ENCODE peak calls at places on chromosomes 5 and 9, in five cellular contexts. K, O, M, X and L are unnamed samples. For H3K36me3, the result is how much of the 10 kb centered on the place peaks cover.

GRCh38 chr9:36878161-36878560 is 155.9 kb downstream of the PAX5 start:
- DNase-seq in K (no peak), O (no peak), M (no peak), X (no peak), L (no peak)

GRCh38 chr5:135013947-135014570 is 20.0 kb downstream of the PITX1 start:
- DNase-seq in K (no peak), O (no peak), M (no peak), X (no peak), L (no peak)

GRCh38 chr5:62068554-62068953 is 237.5 kb upstream of the KIF2A start:
- DNase-seq in K (no peak), O (no peak), M (no peak), X (no peak), L (no peak)

GRCh38 chr5:107772418-107773310 is 101.9 kb upstream of the EFNA5 start:
- DNase-seq in K (no peak), O (no peak), M (no peak), X (no peak), L (peak)

GRCh38 chr5:91925249-91925648 is 542.1 kb upstream of the ARRDC3 start:
- DNase-seq in K (no peak), O (no peak), M (no peak), X (no peak), L (no peak)

GRCh38 chr9:89436326-89436725 is 61.6 kb downstream of the SEMA4D start:
- DNase-seq in K (no peak), O (no peak), M (no peak), X (no peak), L (no peak)

GRCh38 chr9:77663754-77664153 is 15.6 kb upstream of the GNA14 start:
- DNase-seq in K (no peak), O (no peak), M (no peak), X (no peak), L (no peak)

GRCh38 chr5:150022163-150022540 is 21.6 kb downstream of the HMGXB3 start:
- DNase-seq in K (no peak), O (no peak), M (peak), X (peak), L (no peak)

GRCh38 chr9:16138561-16138960 is 585.7 kb downstream of the CCDC171 start:
- DNase-seq in K (no peak), O (no peak), M (no peak), X (no peak), L (no peak)

GRCh38 chr5:128782446-128782845 is 182.8 kb upstream of the SLC27A6 start:
- DNase-seq in K (no peak), O (no peak), M (no peak), X (peak), L (no peak)

GRCh38 chr9:97502984-97503861 is 1.8 kb downstream of the TMOD1 start:
- DNase-seq in K (no peak), O (peak), M (no peak), X (no peak), L (peak)

GRCh38 chr9:21681641-21682040 is 120.8 kb upstream of the MTAP start:
- DNase-seq in K (no peak), O (no peak), M (peak), X (no peak), L (no peak)

GRCh38 chr9:114374936-114375335 is 12.8 kb downstream of the AKNA start:
- DNase-seq in K (no peak), O (no peak), M (no peak), X (no peak), L (no peak)

GRCh38 chr9:131747352-131747751 is 7.5 kb upstream of the RAPGEF1 start:
- DNase-seq in K (no peak), O (no peak), M (no peak), X (no peak), L (peak)

GRCh38 chr5:110366716-110367115 is 359.8 kb downstream of the TMEM232 start:
- DNase-seq in K (no peak), O (no peak), M (no peak), X (no peak), L (no peak)

GRCh38 chr5:90293931-90294330 is 115.6 kb downstream of the CETN3 start:
- DNase-seq in K (no peak), O (no peak), M (no peak), X (no peak), L (peak)

GRCh38 chr5:149459891-149460290 is 80.8 kb upstream of the IL17B start:
- DNase-seq in K (no peak), O (no peak), M (no peak), X (no peak), L (no peak)

GRCh38 chr5:112885001-112885400 is 23.9 kb downstream of the SRP19 start:
- DNase-seq in K (no peak), O (no peak), M (no peak), X (no peak), L (no peak)

GRCh38 chr9:103430469-103430868 is 435.3 kb downstream of the CYLC2 start:
- DNase-seq in K (no peak), O (no peak), M (no peak), X (no peak), L (no peak)

GRCh38 chr5:177067491-177067890 is 19.2 kb upstream of the FGFR4 start:
- DNase-seq in K (no peak), O (no peak), M (no peak), X (no peak), L (no peak)

GRCh38 chr9:91306261-91306660 is 55.5 kb downstream of the AUH start:
- DNase-seq in K (no peak), O (no peak), M (no peak), X (no peak), L (no peak)

GRCh38 chr9:113953541-113953940 is 77.4 kb downstream of the ZNF618 start:
- DNase-seq in K (no peak), O (no peak), M (no peak), X (no peak), L (no peak)

GRCh38 chr5:139295692-139296091 is 2.2 kb downstream of the MATR3 start:
- DNase-seq in K (no peak), O (no peak), M (no peak), X (no peak), L (no peak)

GRCh38 chr5:119355244-119355635 is 579 bp upstream of the TNFAIP8 start:
- DNase-seq in K (no peak), O (no peak), M (no peak), X (no peak), L (peak)

GRCh38 chr9:117887383-117887782 is 183.2 kb downstream of the TLR4 start:
- DNase-seq in K (no peak), O (no peak), M (no peak), X (no peak), L (no peak)

GRCh38 chr9:116276651-116277121 is 123.1 kb downstream of the PAPPA start:
- DNase-seq in K (no peak), O (no peak), M (no peak), X (no peak), L (peak)

GRCh38 chr9:36597412-36598178 is 24.9 kb downstream of the MELK start:
- DNase-seq in K (no peak), O (peak), M (no peak), X (peak), L (peak)

GRCh38 chr5:107604990-107605389 is 65.7 kb downstream of the EFNA5 start:
- DNase-seq in K (no peak), O (no peak), M (no peak), X (no peak), L (peak)

GRCh38 chr9:105055922-105056321 is 128.0 kb upstream of the ABCA1 start:
- DNase-seq in K (no peak), O (no peak), M (no peak), X (no peak), L (no peak)

DNA sequence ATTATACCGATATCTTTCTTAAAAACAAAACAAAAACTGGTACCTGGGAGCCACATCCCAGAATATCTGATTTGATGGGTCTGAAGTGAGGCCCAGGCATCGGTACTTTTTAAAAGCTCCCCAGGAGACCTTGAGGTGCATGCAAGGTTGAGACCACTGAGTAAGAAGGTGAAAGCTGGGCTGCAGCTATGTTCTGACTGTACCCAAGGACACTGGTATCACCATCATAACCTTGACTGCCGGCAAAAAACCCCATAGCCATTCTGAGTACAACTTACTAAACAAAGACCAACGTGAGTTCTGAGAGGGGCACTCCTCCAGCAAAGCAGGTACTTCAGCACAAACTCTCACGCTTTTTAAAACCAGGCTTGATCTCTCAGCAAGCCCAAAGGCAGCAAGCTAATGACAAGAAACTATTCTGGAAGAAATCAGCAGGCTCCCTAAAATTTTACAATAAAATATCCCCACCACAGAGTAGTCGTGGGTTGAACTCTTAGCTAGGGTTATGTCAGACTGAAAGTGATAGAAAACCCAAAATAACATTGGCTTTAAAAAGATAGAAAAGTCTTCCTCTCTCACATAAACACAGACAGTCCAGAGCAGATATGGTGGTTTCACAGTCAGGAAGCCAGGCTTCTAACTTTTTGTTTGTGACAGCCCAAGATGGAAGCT is 263.9 kb downstream of the SAXO1 start:
- DNase-seq in K (peak), O (no peak), M (no peak), X (no peak), L (no peak)
- H3K4me3 ChIP-seq in K (peak), O (no peak), M (no peak), X (no peak), L (no peak)

DNA sequence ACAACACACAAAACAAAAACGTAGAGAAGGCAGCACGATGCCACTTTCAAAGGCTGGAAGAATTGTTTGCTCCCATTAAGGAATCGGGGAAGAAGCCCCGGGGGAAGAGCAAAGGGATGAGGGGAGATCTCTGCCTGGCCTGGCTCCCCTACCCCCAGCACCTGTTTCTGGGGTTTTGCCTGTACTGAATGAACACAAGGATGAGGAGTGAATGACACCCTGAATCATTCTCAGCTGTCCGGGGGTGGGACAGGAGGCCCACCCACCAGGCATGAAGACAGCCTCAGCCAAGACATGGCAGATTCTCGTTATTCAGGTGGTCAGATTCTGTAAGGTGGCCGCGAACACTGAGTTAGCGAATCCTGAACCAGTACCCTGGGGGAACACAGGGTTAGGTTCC is 7.5 kb downstream of the TBC1D9B start:
- DNase-seq in K (no peak), O (no peak), M (no peak), X (no peak), L (no peak)
- H3K36me3 ChIP-seq in K (under half), O (half or more), M (under half), X (under half), L (under half)

DNA sequence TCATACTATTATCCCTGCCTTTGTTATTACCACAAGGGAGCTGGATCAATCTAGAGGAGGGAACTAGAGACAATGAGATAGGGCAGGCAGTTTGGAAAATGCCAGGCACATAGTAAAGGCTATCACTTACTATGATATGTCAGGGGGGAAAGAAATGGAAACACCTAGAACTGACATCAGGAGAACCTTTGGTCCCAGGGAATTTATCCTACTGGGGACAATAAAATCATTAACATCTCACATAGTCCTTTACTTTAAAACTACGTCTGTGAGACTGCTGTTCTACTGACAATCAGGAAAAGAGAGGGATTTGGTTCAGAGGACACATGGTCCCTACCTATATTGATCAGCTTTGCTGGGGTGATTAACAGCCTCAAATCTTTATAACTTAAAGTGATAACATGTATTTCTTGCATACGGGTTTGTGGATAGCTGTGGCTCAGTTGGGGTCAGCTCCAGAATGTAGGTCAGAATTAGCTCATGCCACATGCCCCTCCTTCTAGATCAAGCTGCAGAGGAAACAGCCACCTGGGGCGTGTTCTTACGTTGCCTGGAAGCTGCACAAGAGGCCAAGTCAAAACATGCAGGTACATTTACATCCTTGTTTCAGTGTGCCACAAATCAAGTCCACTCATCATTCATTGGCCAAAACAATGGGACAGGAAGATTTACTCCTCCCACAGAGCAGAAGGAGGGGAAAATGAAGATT is 43.9 kb upstream of the ALDOB start:
- DNase-seq in K (no peak), O (no peak), M (no peak), X (no peak), L (peak)
- TF ChIP-seq REST in K (no peak), O (no peak), M (no peak), X (no peak), L (no peak)

GRCh38 chr5:42403236-42403635 is 20.0 kb upstream of the GHR start:
- DNase-seq in K (no peak), O (no peak), M (no peak), X (no peak), L (peak)

GRCh38 chr5:42399702-42400101 is 23.5 kb upstream of the GHR start:
- DNase-seq in K (no peak), O (no peak), M (no peak), X (no peak), L (no peak)

GRCh38 chr5:42400474-42400873 is 22.8 kb upstream of the GHR start:
- DNase-seq in K (no peak), O (no peak), M (no peak), X (no peak), L (no peak)

DNA sequence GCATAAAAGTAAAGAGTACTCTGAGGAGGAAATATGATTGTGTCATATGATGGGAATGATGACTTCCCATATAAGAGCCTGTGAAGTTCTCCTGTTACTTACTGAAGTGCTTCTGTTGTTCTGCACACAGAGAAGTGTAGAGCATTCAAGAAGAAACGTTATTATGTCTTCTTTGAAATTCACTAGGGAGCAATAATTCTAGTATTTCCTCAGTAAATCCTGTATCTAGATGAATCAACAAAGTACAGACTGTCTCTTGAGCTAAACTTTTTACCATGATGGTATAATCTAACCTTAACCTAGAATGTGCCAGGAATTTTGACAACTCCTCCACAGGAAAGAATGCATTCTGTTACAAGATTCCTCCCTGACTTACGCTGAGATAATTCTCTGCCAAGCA is 18.9 kb upstream of the GHR start:
- DNase-seq in K (no peak), O (no peak), M (no peak), X (no peak), L (no peak)
- H3K4me3 ChIP-seq in K (no peak), O (no peak), M (no peak), X (no peak), L (no peak)

GRCh38 chr9:109068764-109069163 is 51.0 kb downstream of the TMEM245 start:
- DNase-seq in K (no peak), O (no peak), M (no peak), X (no peak), L (no peak)
- H3K36me3 ChIP-seq in K (under half), O (half or more), M (under half), X (under half), L (half or more)

GRCh38 chr5:178940569-178941360 is at the start of gene ZNF454:
- DNase-seq in K (no peak), O (no peak), M (no peak), X (no peak), L (peak)
- TF ChIP-seq REST in K (no peak), O (no peak), M (no peak), X (no peak), L (no peak)

DNA sequence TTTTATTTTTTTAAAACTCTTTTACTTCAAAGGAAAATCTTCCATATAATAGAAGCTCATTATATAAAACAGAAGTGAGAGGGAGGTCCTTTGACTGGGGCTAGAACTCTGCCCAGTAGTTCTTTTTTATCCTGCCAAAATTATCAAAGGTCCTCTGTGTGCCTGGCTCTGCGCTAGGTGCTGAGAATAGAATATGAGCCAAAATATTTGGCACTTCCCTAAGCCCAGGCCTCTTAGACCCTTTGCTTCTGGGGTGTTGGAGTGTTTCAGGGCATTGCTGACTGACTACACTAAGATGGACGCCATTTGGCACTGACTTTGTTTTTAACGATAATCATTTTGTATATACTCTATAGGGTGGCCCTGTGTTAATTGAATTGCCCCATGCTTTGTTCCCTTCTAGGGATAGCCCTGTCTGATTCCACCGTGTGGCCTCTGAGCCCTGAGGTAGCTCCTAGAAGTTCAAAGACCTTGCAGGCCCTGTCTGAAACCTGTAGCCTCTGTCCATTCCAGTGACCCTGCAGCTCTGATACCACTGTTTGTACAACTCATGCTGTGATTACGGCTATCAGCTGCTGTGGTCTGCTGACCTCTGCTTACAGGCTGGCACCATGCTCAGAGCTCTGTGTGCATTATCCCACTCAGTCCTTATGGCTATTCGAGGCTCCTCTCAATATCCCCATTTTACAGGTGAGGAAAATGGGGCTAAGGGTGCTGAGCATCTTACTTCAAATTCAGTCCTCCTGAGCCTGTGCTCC is 84.3 kb upstream of the SHB start:
- DNase-seq in K (no peak), O (no peak), M (no peak), X (no peak), L (no peak)
- H3K4me3 ChIP-seq in K (no peak), O (no peak), M (no peak), X (no peak), L (no peak)

GRCh38 chr5:463301-463700 is 20.3 kb downstream of the EXOC3 start:
- DNase-seq in K (no peak), O (no peak), M (no peak), X (no peak), L (no peak)
- H3K36me3 ChIP-seq in K (under half), O (half or more), M (under half), X (under half), L (under half)

GRCh38 chr9:88319936-88320747 is 68.1 kb upstream of the SPIN1 start:
- DNase-seq in K (no peak), O (no peak), M (no peak), X (no peak), L (no peak)

GRCh38 chr9:88326936-88327335 is 61.3 kb upstream of the SPIN1 start:
- DNase-seq in K (no peak), O (no peak), M (no peak), X (no peak), L (no peak)

GRCh38 chr9:88326024-88326423 is 62.2 kb upstream of the SPIN1 start:
- DNase-seq in K (no peak), O (no peak), M (no peak), X (no peak), L (no peak)

GRCh38 chr9:88320748-88321415 is 67.4 kb upstream of the SPIN1 start:
- DNase-seq in K (no peak), O (no peak), M (no peak), X (no peak), L (no peak)

GRCh38 chr9:88322906-88323566 is 65.2 kb upstream of the SPIN1 start:
- DNase-seq in K (no peak), O (no peak), M (no peak), X (no peak), L (no peak)
- TF ChIP-seq REST in K (no peak), O (no peak), M (no peak), X (no peak), L (no peak)

GRCh38 chr9:87549774-87550173 is 52.1 kb downstream of the DAPK1 start:
- DNase-seq in K (no peak), O (no peak), M (no peak), X (no peak), L (no peak)

GRCh38 chr9:87548159-87548558 is 50.5 kb downstream of the DAPK1 start:
- DNase-seq in K (no peak), O (no peak), M (no peak), X (no peak), L (no peak)

GRCh38 chr9:87551692-87552303 is 54.1 kb downstream of the DAPK1 start:
- DNase-seq in K (no peak), O (peak), M (no peak), X (no peak), L (peak)

GRCh38 chr9:87547665-87548064 is 50.0 kb downstream of the DAPK1 start:
- DNase-seq in K (no peak), O (peak), M (no peak), X (no peak), L (peak)

GRCh38 chr9:87550253-87550954 is 52.7 kb downstream of the DAPK1 start:
- DNase-seq in K (no peak), O (no peak), M (no peak), X (no peak), L (no peak)
- H3K4me3 ChIP-seq in K (no peak), O (no peak), M (no peak), X (no peak), L (no peak)